ENCODE peak calls at places on chromosome 11, in five cellular contexts. One of them, this sample, is unnamed.

GRCh38 chr11:61553373-61554171 is 27.3 kb downstream of the SYT7 start:
- DNase-seq in CD8-positive, alpha-beta T cell: no peak
- DNase-seq in nucleus accumbens: no peak
- DNase-seq in Calu3: peak
- DNase-seq in activated gamma-delta T cell treated with anti-CD3 and anti-CD28 coated beads, Interleukin-2, amount 50 U/mL, for 16 hours: no peak
- DNase-seq in this sample: no peak

GRCh38 chr11:110430267-110431211 is 791 bp downstream of the FDX1 start:
- DNase-seq in CD8-positive, alpha-beta T cell: peak
- DNase-seq in nucleus accumbens: no peak
- DNase-seq in Calu3: peak
- DNase-seq in activated gamma-delta T cell treated with anti-CD3 and anti-CD28 coated beads, Interleukin-2, amount 50 U/mL, for 16 hours: peak
- DNase-seq in this sample: no peak

GRCh38 chr11:74388678-74389327 is 9.4 kb downstream of the PGM2L1 start:
- DNase-seq in CD8-positive, alpha-beta T cell: peak
- DNase-seq in nucleus accumbens: no peak
- DNase-seq in Calu3: peak
- DNase-seq in activated gamma-delta T cell treated with anti-CD3 and anti-CD28 coated beads, Interleukin-2, amount 50 U/mL, for 16 hours: peak
- DNase-seq in this sample: no peak

GRCh38 chr11:82536706-82537105 is 197.0 kb downstream of the FAM181B start:
- DNase-seq in CD8-positive, alpha-beta T cell: no peak
- DNase-seq in nucleus accumbens: no peak
- DNase-seq in Calu3: no peak
- DNase-seq in activated gamma-delta T cell treated with anti-CD3 and anti-CD28 coated beads, Interleukin-2, amount 50 U/mL, for 16 hours: no peak
- DNase-seq in this sample: no peak

GRCh38 chr11:126307706-126308105 is 3.8 kb downstream of the DCPS start:
- DNase-seq in CD8-positive, alpha-beta T cell: no peak
- DNase-seq in nucleus accumbens: no peak
- DNase-seq in Calu3: peak
- DNase-seq in activated gamma-delta T cell treated with anti-CD3 and anti-CD28 coated beads, Interleukin-2, amount 50 U/mL, for 16 hours: no peak
- DNase-seq in this sample: no peak

GRCh38 chr11:47044112-47044511 is 107.6 kb downstream of the CSTPP1 start:
- DNase-seq in CD8-positive, alpha-beta T cell: no peak
- DNase-seq in nucleus accumbens: no peak
- DNase-seq in Calu3: no peak
- DNase-seq in activated gamma-delta T cell treated with anti-CD3 and anti-CD28 coated beads, Interleukin-2, amount 50 U/mL, for 16 hours: no peak
- DNase-seq in this sample: no peak

GRCh38 chr11:72582206-72583176 is 91.7 kb downstream of the PDE2A start:
- DNase-seq in CD8-positive, alpha-beta T cell: no peak
- DNase-seq in nucleus accumbens: no peak
- DNase-seq in Calu3: no peak
- DNase-seq in activated gamma-delta T cell treated with anti-CD3 and anti-CD28 coated beads, Interleukin-2, amount 50 U/mL, for 16 hours: no peak
- DNase-seq in this sample: no peak

GRCh38 chr11:104653011-104653806 is 245.1 kb downstream of the CASP12 start:
- DNase-seq in CD8-positive, alpha-beta T cell: no peak
- DNase-seq in nucleus accumbens: no peak
- DNase-seq in Calu3: no peak
- DNase-seq in activated gamma-delta T cell treated with anti-CD3 and anti-CD28 coated beads, Interleukin-2, amount 50 U/mL, for 16 hours: no peak
- DNase-seq in this sample: no peak

GRCh38 chr11:112453601-112454577 is 193.2 kb upstream of the PLET1 start:
- DNase-seq in CD8-positive, alpha-beta T cell: no peak
- DNase-seq in nucleus accumbens: no peak
- DNase-seq in Calu3: peak
- DNase-seq in activated gamma-delta T cell treated with anti-CD3 and anti-CD28 coated beads, Interleukin-2, amount 50 U/mL, for 16 hours: no peak
- DNase-seq in this sample: no peak

GRCh38 chr11:61509058-61510029 is 795 bp downstream of the LRRC10B start:
- DNase-seq in CD8-positive, alpha-beta T cell: peak
- DNase-seq in nucleus accumbens: no peak
- DNase-seq in Calu3: peak
- DNase-seq in activated gamma-delta T cell treated with anti-CD3 and anti-CD28 coated beads, Interleukin-2, amount 50 U/mL, for 16 hours: peak
- DNase-seq in this sample: peak

GRCh38 chr11:130802567-130802966 is 113.7 kb downstream of the SNX19 start:
- DNase-seq in CD8-positive, alpha-beta T cell: no peak
- DNase-seq in nucleus accumbens: no peak
- DNase-seq in Calu3: no peak
- DNase-seq in activated gamma-delta T cell treated with anti-CD3 and anti-CD28 coated beads, Interleukin-2, amount 50 U/mL, for 16 hours: no peak
- DNase-seq in this sample: no peak

GRCh38 chr11:65501005-65501529 is 2.2 kb downstream of the MALAT1 start:
- DNase-seq in CD8-positive, alpha-beta T cell: no peak
- DNase-seq in nucleus accumbens: no peak
- DNase-seq in Calu3: no peak
- DNase-seq in activated gamma-delta T cell treated with anti-CD3 and anti-CD28 coated beads, Interleukin-2, amount 50 U/mL, for 16 hours: no peak
- DNase-seq in this sample: no peak

GRCh38 chr11:36420025-36420424 is 90.0 kb downstream of the TRAF6 start:
- DNase-seq in CD8-positive, alpha-beta T cell: no peak
- DNase-seq in nucleus accumbens: no peak
- DNase-seq in Calu3: no peak
- DNase-seq in activated gamma-delta T cell treated with anti-CD3 and anti-CD28 coated beads, Interleukin-2, amount 50 U/mL, for 16 hours: no peak
- DNase-seq in this sample: no peak

GRCh38 chr11:28877366-28877765 is 769.2 kb downstream of the METTL15 start:
- DNase-seq in CD8-positive, alpha-beta T cell: no peak
- DNase-seq in nucleus accumbens: no peak
- DNase-seq in Calu3: no peak
- DNase-seq in activated gamma-delta T cell treated with anti-CD3 and anti-CD28 coated beads, Interleukin-2, amount 50 U/mL, for 16 hours: no peak
- DNase-seq in this sample: no peak

This sample was measured in NCI-H2107.